ENCODE peak calls at places on chromosomes 7 and 10, in eight cellular contexts. Z is heart right ventricle; M is PC-3; F is left lung; E is fibroblast of lung; N is GM12878; J is naive thymus-derived CD4-positive, alpha-beta T cell; S is endothelial cell of umbilical vein. Q is an unnamed sample. For H3K4me1 and H3K9me3, the result is how much of the 10 kb centered on the place peaks cover.

GRCh38 chr7:155458317-155459132 is 596 bp downstream of the EN2 start:
- DNase-seq in M (no peak), E (no peak), N (no peak), J (no peak), F (no peak), S (no peak), Z (no peak), Q (peak)

GRCh38 chr10:31929986-31930675 is 1.5 kb upstream of the ARHGAP12 start:
- DNase-seq in Z (no peak), S (peak), F (no peak), M (no peak), J (peak), E (no peak), N (no peak), Q (no peak)

GRCh38 chr7:121081327-121081936 is 92.9 kb downstream of the CPED1 start:
- DNase-seq in S (peak), J (peak), E (peak), Z (no peak), M (peak), N (peak), F (no peak), Q (no peak)

GRCh38 chr7:25894902-25895791 is 256.9 kb upstream of the NFE2L3 start:
- DNase-seq in M (peak), J (peak), Z (peak), N (peak), S (peak), E (peak), F (peak), Q (no peak)

GRCh38 chr7:118184392-118184899 is 482 bp downstream of the LSM8 start:
- DNase-seq in S (no peak), F (no peak), J (no peak), M (no peak), Z (no peak), E (peak), N (no peak), Q (no peak)

GRCh38 chr10:49227406-49227805 is 39.2 kb upstream of the TMEM273 start:
- DNase-seq in M (no peak), N (no peak), E (no peak), F (no peak), J (no peak), S (no peak), Z (no peak), Q (no peak)

GRCh38 chr10:49498465-49498864 is 40.5 kb downstream of the ERCC6 start:
- DNase-seq in Z (no peak), S (no peak), E (no peak), N (no peak), M (no peak), F (no peak), J (no peak), Q (no peak)

GRCh38 chr10:121425623-121426022 is 172.6 kb downstream of the FGFR2 start:
- DNase-seq in Z (no peak), N (no peak), M (no peak), S (no peak), F (no peak), J (no peak), E (no peak), Q (no peak)

GRCh38 chr10:82692458-82692857 is 817.5 kb downstream of the NRG3 start:
- DNase-seq in M (no peak), N (no peak), J (no peak), Z (no peak), F (no peak), E (no peak), S (no peak), Q (no peak)

GRCh38 chr10:84348860-84349259 is 20.5 kb downstream of the CCSER2 start:
- DNase-seq in M (peak), J (no peak), Z (no peak), N (no peak), S (peak), F (no peak), E (peak), Q (no peak)

GRCh38 chr10:58424176-58424575 is 39.0 kb downstream of the TFAM start:
- DNase-seq in F (no peak), N (no peak), E (peak), S (no peak), M (peak), Z (no peak), J (no peak), Q (no peak)

GRCh38 chr7:131027287-131027773 is 293.3 kb upstream of the KLF14 start:
- DNase-seq in F (peak), N (no peak), Z (peak), M (no peak), S (no peak), E (peak), J (no peak), Q (no peak)

GRCh38 chr7:77349141-77349540 is 67.0 kb downstream of the GSAP start:
- DNase-seq in J (no peak), E (peak), F (no peak), N (no peak), S (peak), M (no peak), Z (no peak), Q (no peak)

GRCh38 chr7:77352688-77353406 is 63.3 kb downstream of the GSAP start:
- DNase-seq in N (no peak), M (no peak), F (no peak), S (no peak), E (peak), J (no peak), Z (no peak), Q (no peak)

GRCh38 chr7:77346441-77346840 is 69.7 kb downstream of the GSAP start:
- DNase-seq in E (no peak), N (no peak), S (no peak), J (no peak), Z (no peak), F (no peak), M (no peak), Q (no peak)

GRCh38 chr7:77351539-77352004 is 64.6 kb downstream of the GSAP start:
- DNase-seq in F (no peak), N (peak), E (no peak), J (peak), Z (no peak), S (peak), M (no peak), Q (no peak)

GRCh38 chr7:77348371-77348813 is 67.8 kb downstream of the GSAP start:
- DNase-seq in F (no peak), N (no peak), S (peak), Z (peak), E (peak), M (peak), J (no peak), Q (no peak)
- H3K4me1 ChIP-seq in F (under half), N (under half), S (under half), Z (under half), E (under half), M (under half), J (under half), Q (under half)

GRCh38 chr7:158561659-158562058 is 26.0 kb downstream of the PTPRN2 start:
- DNase-seq in J (no peak), Z (no peak), S (no peak), M (no peak), N (no peak), F (no peak), E (no peak), Q (no peak)

GRCh38 chr7:158563051-158563450 is 24.6 kb downstream of the PTPRN2 start:
- DNase-seq in J (no peak), Z (no peak), F (no peak), N (no peak), M (no peak), S (no peak), E (no peak), Q (no peak)

GRCh38 chr7:158558816-158559215 is 28.8 kb downstream of the PTPRN2 start:
- DNase-seq in S (no peak), Z (no peak), E (no peak), M (no peak), J (no peak), N (no peak), F (no peak), Q (no peak)

GRCh38 chr7:158559356-158559755 is 28.3 kb downstream of the PTPRN2 start:
- DNase-seq in E (no peak), S (no peak), J (no peak), Z (no peak), N (no peak), M (no peak), F (no peak), Q (no peak)

DNA sequence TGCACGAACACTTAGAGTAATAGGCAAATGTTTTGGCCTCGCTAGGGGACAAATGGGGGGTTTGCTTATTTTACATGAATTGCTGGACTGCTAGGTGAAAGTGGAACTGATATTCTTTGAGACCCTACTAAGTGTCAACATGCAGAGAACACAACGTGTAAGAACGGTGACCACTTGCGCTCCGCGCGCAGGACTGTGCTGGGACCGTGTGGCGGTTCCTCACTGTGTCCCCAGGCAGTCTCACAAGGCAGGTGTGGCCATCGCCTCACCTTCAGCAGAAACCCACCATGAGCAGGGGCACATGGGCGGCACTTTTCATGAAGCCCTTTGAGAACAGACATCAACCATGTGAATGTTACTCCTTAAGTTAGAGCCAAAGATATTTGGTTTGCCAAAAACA is 27.2 kb downstream of the PTPRN2 start:
- DNase-seq in F (no peak), N (no peak), E (no peak), Z (no peak), S (no peak), M (no peak), J (no peak), Q (no peak)
- H3K9me3 ChIP-seq in F (under half), N (under half), E (under half), Z (under half), S (under half), M (under half), J (under half), Q (under half)

GRCh38 chr10:6929157-6929830 is 349.2 kb upstream of the PRKCQ start:
- DNase-seq in F (no peak), Z (no peak), J (no peak), N (no peak), S (no peak), M (no peak), E (no peak), Q (no peak)

GRCh38 chr10:6924166-6924565 is 344.1 kb upstream of the PRKCQ start:
- DNase-seq in F (no peak), J (no peak), E (peak), Z (no peak), M (peak), N (no peak), S (peak), Q (no peak)

GRCh38 chr10:6928531-6929080 is 348.5 kb upstream of the PRKCQ start:
- DNase-seq in M (no peak), Z (no peak), E (peak), F (no peak), J (no peak), S (no peak), N (no peak), Q (no peak)

GRCh38 chr10:6927001-6927400 is 346.9 kb upstream of the PRKCQ start:
- DNase-seq in J (no peak), M (no peak), Z (no peak), N (no peak), F (no peak), E (no peak), S (no peak), Q (no peak)
- H3K4me1 ChIP-seq in J (half or more), M (under half), Z (under half), N (under half), F (under half), E (under half), S (under half), Q (under half)

GRCh38 chr7:157831901-157832810 is 495.4 kb downstream of the DNAJB6 start:
- DNase-seq in Z (no peak), N (no peak), F (peak), M (no peak), S (no peak), J (no peak), E (no peak), Q (peak)

GRCh38 chr7:157831143-157831900 is 494.5 kb downstream of the DNAJB6 start:
- DNase-seq in S (no peak), N (no peak), M (no peak), E (no peak), Z (no peak), J (no peak), F (peak), Q (peak)

GRCh38 chr7:157830331-157830730 is 493.5 kb downstream of the DNAJB6 start:
- DNase-seq in J (no peak), M (no peak), F (peak), E (no peak), Z (no peak), N (no peak), S (no peak), Q (peak)

GRCh38 chr7:157834501-157835143 is 497.8 kb downstream of the DNAJB6 start:
- DNase-seq in N (no peak), F (peak), Z (no peak), S (no peak), J (no peak), E (peak), M (no peak), Q (peak)

GRCh38 chr7:157832866-157833607 is 496.2 kb downstream of the DNAJB6 start:
- DNase-seq in E (no peak), S (no peak), Z (no peak), M (no peak), N (no peak), J (no peak), F (peak), Q (peak)
- H3K9me3 ChIP-seq in E (under half), S (under half), Z (under half), M (under half), N (under half), J (under half), F (under half), Q (under half)

GRCh38 chr7:52955522-52955921 is 79.9 kb upstream of the POM121L12 start:
- DNase-seq in N (no peak), F (no peak), E (no peak), M (no peak), J (no peak), Z (no peak), S (peak), Q (no peak)
- H3K4me1 ChIP-seq in N (under half), F (under half), E (under half), M (under half), J (under half), Z (under half), S (under half), Q (under half)

GRCh38 chr10:128473396-128473795 is 347.2 kb upstream of the MKI67 start:
- DNase-seq in J (no peak), N (no peak), Z (no peak), M (no peak), S (no peak), E (no peak), F (no peak), Q (no peak)
- H3K9me3 ChIP-seq in J (under half), N (under half), Z (under half), M (under half), S (under half), E (under half), F (under half), Q (under half)

GRCh38 chr10:103850572-103850895 is 4.8 kb downstream of the SH3PXD2A start:
- DNase-seq in M (no peak), Z (no peak), N (no peak), S (no peak), J (no peak), E (no peak), F (no peak), Q (no peak)
- H3K4me1 ChIP-seq in M (under half), Z (half or more), N (under half), S (under half), J (under half), E (under half), F (half or more), Q (under half)

GRCh38 chr10:61952028-61952638 is 50.6 kb downstream of the ARID5B start:
- DNase-seq in N (no peak), E (no peak), M (no peak), F (no peak), J (no peak), S (no peak), Z (no peak), Q (no peak)

GRCh38 chr10:61949687-61950086 is 48.2 kb downstream of the ARID5B start:
- DNase-seq in Z (no peak), M (no peak), E (no peak), J (no peak), F (no peak), S (no peak), N (no peak), Q (no peak)

GRCh38 chr10:61951144-61951483 is 49.6 kb downstream of the ARID5B start:
- DNase-seq in Z (no peak), F (no peak), E (no peak), J (no peak), M (no peak), N (no peak), S (no peak), Q (no peak)

GRCh38 chr10:61950449-61951143 is 49.1 kb downstream of the ARID5B start:
- DNase-seq in E (no peak), J (no peak), F (no peak), N (no peak), M (no peak), S (no peak), Z (no peak), Q (no peak)
- H3K9me3 ChIP-seq in E (under half), J (under half), F (under half), N (under half), M (under half), S (under half), Z (under half), Q (under half)

DNA sequence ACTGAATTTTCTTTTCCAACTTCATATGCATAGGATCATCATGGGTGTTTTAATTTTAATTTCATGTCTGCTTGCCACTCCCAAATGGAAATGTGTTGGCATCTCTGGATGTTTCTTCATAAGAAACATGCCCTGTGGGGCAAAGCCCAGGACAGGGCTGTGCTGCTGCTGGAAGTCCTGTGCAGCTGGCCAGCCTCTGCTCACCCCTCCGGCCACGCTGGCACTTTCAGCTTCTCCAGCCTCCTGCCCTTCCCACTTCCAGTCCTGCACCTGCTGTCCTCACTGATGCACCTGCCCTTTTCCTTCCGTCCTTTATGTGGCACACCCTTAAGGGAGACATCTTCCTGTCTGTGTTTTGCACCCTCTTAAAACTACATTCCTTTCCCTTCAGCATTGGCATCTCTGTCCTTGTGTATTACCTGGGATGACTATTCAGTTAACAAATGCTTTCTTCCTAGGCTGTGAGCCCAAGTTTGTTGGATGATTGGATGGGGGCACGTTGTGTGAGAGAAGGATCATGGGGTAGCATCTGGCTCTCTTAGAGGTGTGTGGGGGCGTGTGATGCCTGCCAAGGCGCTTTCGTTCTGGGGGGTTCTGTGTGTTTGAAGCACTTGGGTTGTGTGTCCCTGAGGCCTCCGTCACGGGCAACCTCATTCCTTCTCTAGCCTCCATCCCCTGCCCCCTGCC is 56.8 kb downstream of the TCF7L2 start:
- DNase-seq in E (no peak), S (no peak), J (peak), M (no peak), F (no peak), Z (no peak), N (no peak), Q (no peak)
- H3K4me1 ChIP-seq in E (under half), S (under half), J (under half), M (under half), F (under half), Z (half or more), N (under half), Q (under half)

DNA sequence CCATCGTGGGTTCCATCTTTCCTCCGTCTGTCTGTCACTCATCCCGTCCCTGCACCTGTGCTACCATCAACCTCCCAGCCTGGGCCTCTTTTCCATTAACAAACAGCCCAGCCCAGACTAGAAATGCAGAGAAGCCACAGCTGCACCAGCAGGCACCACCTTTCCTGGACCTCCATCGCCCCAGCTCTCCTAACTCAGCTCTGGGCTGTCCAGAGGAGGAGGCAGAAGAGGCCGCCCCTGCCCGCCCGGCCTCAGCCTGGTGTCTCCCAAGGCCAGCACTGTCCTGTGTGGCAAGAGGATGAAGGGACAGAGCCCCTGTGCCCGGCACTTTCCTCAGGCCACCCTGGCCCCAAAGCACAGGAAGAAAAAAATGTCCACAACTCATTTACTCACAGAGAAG is 225.6 kb downstream of the PTPRN2 start:
- DNase-seq in M (no peak), N (no peak), F (no peak), S (no peak), J (no peak), Z (no peak), E (no peak), Q (no peak)
- H3K9me3 ChIP-seq in M (under half), N (under half), F (under half), S (under half), J (under half), Z (under half), E (under half), Q (under half)

Q was measured in RWPE2.